ENCODE peak calls at places on chromosomes 6 and 20, in four cellular contexts. One of them, this sample, is unnamed.

GRCh38 chr6:7691675-7692452 is 34.0 kb upstream of the BMP6 start:
- DNase-seq in cardiac fibroblast: peak
- DNase-seq in heart right ventricle: no peak
- DNase-seq in SK-N-MC: no peak
- DNase-seq in this sample: peak

GRCh38 chr20:55561259-55561658 is 444.1 kb downstream of the CBLN4 start:
- DNase-seq in heart right ventricle: no peak
- DNase-seq in cardiac fibroblast: no peak
- DNase-seq in SK-N-MC: no peak
- DNase-seq in this sample: no peak

GRCh38 chr6:4778086-4778485 is 1.9 kb downstream of the CDYL start:
- DNase-seq in cardiac fibroblast: no peak
- DNase-seq in heart right ventricle: no peak
- DNase-seq in SK-N-MC: no peak
- DNase-seq in this sample: no peak

GRCh38 chr20:45098096-45098773 is 2.7 kb downstream of the KCNS1 start:
- DNase-seq in cardiac fibroblast: peak
- DNase-seq in heart right ventricle: peak
- DNase-seq in SK-N-MC: no peak
- DNase-seq in this sample: peak

GRCh38 chr6:19554356-19555225 is 282.6 kb upstream of the ID4 start:
- DNase-seq in cardiac fibroblast: peak
- DNase-seq in SK-N-MC: no peak
- DNase-seq in heart right ventricle: no peak
- DNase-seq in this sample: peak

GRCh38 chr6:169397684-169398083 is 144.0 kb upstream of the THBS2 start:
- DNase-seq in heart right ventricle: no peak
- DNase-seq in SK-N-MC: no peak
- DNase-seq in cardiac fibroblast: no peak
- DNase-seq in this sample: no peak

GRCh38 chr20:34334654-34335407 is 28.2 kb upstream of the ITCH start:
- DNase-seq in cardiac fibroblast: no peak
- DNase-seq in heart right ventricle: no peak
- DNase-seq in SK-N-MC: no peak
- DNase-seq in this sample: no peak

GRCh38 chr20:63465380-63466249 is 6.8 kb downstream of the KCNQ2 start:
- DNase-seq in SK-N-MC: no peak
- DNase-seq in heart right ventricle: no peak
- DNase-seq in cardiac fibroblast: no peak
- DNase-seq in this sample: no peak

GRCh38 chr6:72363844-72364740 is 257.8 kb upstream of the KCNQ5 start:
- DNase-seq in heart right ventricle: no peak
- DNase-seq in SK-N-MC: no peak
- DNase-seq in cardiac fibroblast: peak
- DNase-seq in this sample: peak

GRCh38 chr6:21665101-21665435 is 71.5 kb downstream of the SOX4 start:
- DNase-seq in cardiac fibroblast: no peak
- DNase-seq in heart right ventricle: no peak
- DNase-seq in SK-N-MC: no peak
- DNase-seq in this sample: peak

GRCh38 chr6:21666200-21666671 is 72.7 kb downstream of the SOX4 start:
- DNase-seq in SK-N-MC: no peak
- DNase-seq in cardiac fibroblast: no peak
- DNase-seq in heart right ventricle: peak
- DNase-seq in this sample: peak

GRCh38 chr6:21665436-21666199 is 72.1 kb downstream of the SOX4 start:
- DNase-seq in cardiac fibroblast: no peak
- DNase-seq in heart right ventricle: no peak
- DNase-seq in SK-N-MC: no peak
- DNase-seq in this sample: no peak

GRCh38 chr6:21666788-21667681 is 73.5 kb downstream of the SOX4 start:
- DNase-seq in heart right ventricle: no peak
- DNase-seq in cardiac fibroblast: no peak
- DNase-seq in SK-N-MC: no peak
- DNase-seq in this sample: peak

GRCh38 chr6:21664263-21665081 is 70.9 kb downstream of the SOX4 start:
- DNase-seq in heart right ventricle: peak
- DNase-seq in cardiac fibroblast: no peak
- DNase-seq in SK-N-MC: no peak
- DNase-seq in this sample: peak
- H3K4me3 ChIP-seq in heart right ventricle: peak
- H3K4me3 ChIP-seq in cardiac fibroblast: peak
- H3K4me3 ChIP-seq in SK-N-MC: peak
- H3K4me3 ChIP-seq in this sample: peak

GRCh38 chr6:47308674-47309325 is 905 bp downstream of the TNFRSF21 start:
- DNase-seq in cardiac fibroblast: no peak
- DNase-seq in heart right ventricle: peak
- DNase-seq in SK-N-MC: no peak
- DNase-seq in this sample: no peak

GRCh38 chr6:47309326-47310130 is at the start of gene TNFRSF21:
- DNase-seq in cardiac fibroblast: peak
- DNase-seq in heart right ventricle: peak
- DNase-seq in SK-N-MC: no peak
- DNase-seq in this sample: peak

GRCh38 chr6:47308223-47308567 is 1.5 kb downstream of the TNFRSF21 start:
- DNase-seq in SK-N-MC: no peak
- DNase-seq in cardiac fibroblast: peak
- DNase-seq in heart right ventricle: no peak
- DNase-seq in this sample: peak

GRCh38 chr6:47306887-47307286 is 2.8 kb downstream of the TNFRSF21 start:
- DNase-seq in cardiac fibroblast: peak
- DNase-seq in SK-N-MC: no peak
- DNase-seq in heart right ventricle: no peak
- DNase-seq in this sample: peak

GRCh38 chr6:47307362-47308222 is 2.1 kb downstream of the TNFRSF21 start:
- DNase-seq in SK-N-MC: no peak
- DNase-seq in cardiac fibroblast: no peak
- DNase-seq in heart right ventricle: no peak
- DNase-seq in this sample: no peak
- H3K4me3 ChIP-seq in SK-N-MC: no peak
- H3K4me3 ChIP-seq in cardiac fibroblast: peak
- H3K4me3 ChIP-seq in heart right ventricle: peak
- H3K4me3 ChIP-seq in this sample: peak

GRCh38 chr6:1912731-1913130 is 303.0 kb downstream of the FOXC1 start:
- DNase-seq in heart right ventricle: no peak
- DNase-seq in cardiac fibroblast: no peak
- DNase-seq in SK-N-MC: no peak
- DNase-seq in this sample: no peak

GRCh38 chr6:1913572-1913971 is 303.9 kb downstream of the FOXC1 start:
- DNase-seq in SK-N-MC: peak
- DNase-seq in heart right ventricle: no peak
- DNase-seq in cardiac fibroblast: no peak
- DNase-seq in this sample: no peak

GRCh38 chr6:1915226-1915625 is 305.5 kb downstream of the FOXC1 start:
- DNase-seq in heart right ventricle: no peak
- DNase-seq in cardiac fibroblast: no peak
- DNase-seq in SK-N-MC: no peak
- DNase-seq in this sample: no peak

GRCh38 chr6:1917628-1918371 is 308.1 kb downstream of the FOXC1 start:
- DNase-seq in SK-N-MC: no peak
- DNase-seq in heart right ventricle: no peak
- DNase-seq in cardiac fibroblast: peak
- DNase-seq in this sample: peak

GRCh38 chr6:1916334-1916985 is 306.7 kb downstream of the FOXC1 start:
- DNase-seq in SK-N-MC: no peak
- DNase-seq in cardiac fibroblast: peak
- DNase-seq in heart right ventricle: no peak
- DNase-seq in this sample: peak
- H3K4me3 ChIP-seq in SK-N-MC: no peak
- H3K4me3 ChIP-seq in cardiac fibroblast: no peak
- H3K4me3 ChIP-seq in heart right ventricle: no peak
- H3K4me3 ChIP-seq in this sample: no peak

GRCh38 chr20:21396921-21397340 is 395 bp downstream of the NKX2-4 start:
- DNase-seq in SK-N-MC: no peak
- DNase-seq in heart right ventricle: no peak
- DNase-seq in cardiac fibroblast: no peak
- DNase-seq in this sample: no peak
- H3K4me3 ChIP-seq in SK-N-MC: peak
- H3K4me3 ChIP-seq in heart right ventricle: no peak
- H3K4me3 ChIP-seq in cardiac fibroblast: no peak
- H3K4me3 ChIP-seq in this sample: no peak

DNA sequence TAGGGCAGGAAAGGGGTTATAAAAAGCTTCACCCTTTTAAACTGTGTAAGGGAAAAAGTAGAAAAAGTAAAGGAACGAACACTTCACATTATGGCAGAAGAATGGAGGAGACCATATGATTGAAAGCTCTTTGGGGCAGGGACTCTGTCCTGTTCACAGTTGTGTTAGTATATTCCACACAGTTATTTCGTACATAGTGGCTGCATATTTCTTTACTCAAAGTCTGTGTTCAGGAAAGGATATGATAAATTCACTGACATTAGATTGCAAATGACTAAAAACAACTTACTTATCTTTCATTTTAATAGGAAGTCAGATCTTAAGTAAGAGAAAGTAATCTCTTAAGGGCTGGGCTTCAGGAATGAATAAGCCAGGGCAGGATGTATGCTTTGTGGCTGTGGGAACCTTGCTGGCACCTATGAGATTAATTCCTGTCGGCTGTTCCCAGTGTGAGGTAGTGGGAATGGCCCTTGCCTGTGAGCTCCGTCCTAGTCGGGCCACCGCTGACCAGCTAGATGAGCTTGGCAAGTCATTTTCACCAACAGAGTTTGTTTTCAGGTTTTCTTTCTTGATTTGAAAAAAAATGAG is 11.2 kb downstream of the PPP1R14C start:
- DNase-seq in cardiac fibroblast: peak
- DNase-seq in SK-N-MC: no peak
- DNase-seq in heart right ventricle: no peak
- DNase-seq in this sample: no peak
- H3K4me3 ChIP-seq in cardiac fibroblast: no peak
- H3K4me3 ChIP-seq in SK-N-MC: no peak
- H3K4me3 ChIP-seq in heart right ventricle: no peak
- H3K4me3 ChIP-seq in this sample: no peak